ENCODE peak calls at places on chromosome 2, in five cellular contexts. I, Q, J, H and N are unnamed samples.

GRCh38 chr2:11799826-11800225 is 53.4 kb downstream of the LPIN1 start:
- DNase-seq in I (no peak), Q (no peak), J (no peak), H (peak), N (no peak)

GRCh38 chr2:237466266-237466665 is 20.8 kb upstream of the MLPH start:
- DNase-seq in I (no peak), Q (no peak), J (peak), H (no peak), N (no peak)

GRCh38 chr2:173979721-173980351 is 14.7 kb upstream of the SP3 start:
- DNase-seq in I (no peak), Q (no peak), J (peak), H (no peak), N (no peak)

GRCh38 chr2:241146286-241146685 is 3.0 kb downstream of the PASK start:
- DNase-seq in I (no peak), Q (no peak), J (no peak), H (no peak), N (no peak)

GRCh38 chr2:109287838-109288237 is 158.8 kb downstream of the SH3RF3 start:
- DNase-seq in I (no peak), Q (no peak), J (no peak), H (no peak), N (no peak)

GRCh38 chr2:102585704-102586404 is 33.5 kb upstream of the SLC9A2 start:
- DNase-seq in I (peak), Q (peak), J (no peak), H (no peak), N (peak)

GRCh38 chr2:143525006-143525405 is 395.8 kb downstream of the ARHGAP15 start:
- DNase-seq in I (no peak), Q (no peak), J (peak), H (no peak), N (no peak)

GRCh38 chr2:127857494-127857818 is 499 bp downstream of the POLR2D start:
- DNase-seq in I (no peak), Q (no peak), J (peak), H (no peak), N (no peak)

GRCh38 chr2:221571391-221572179 is 519 bp downstream of the EPHA4 start:
- DNase-seq in I (no peak), Q (peak), J (peak), H (peak), N (peak)

GRCh38 chr2:196230051-196230450 is 58.7 kb upstream of the STK17B start:
- DNase-seq in I (no peak), Q (peak), J (no peak), H (no peak), N (no peak)

GRCh38 chr2:233999182-233999581 is 51.3 kb upstream of the SPP2 start:
- DNase-seq in I (no peak), Q (no peak), J (no peak), H (peak), N (no peak)

GRCh38 chr2:216606551-216607527 is 26.4 kb upstream of the IGFBP2 start:
- DNase-seq in I (no peak), Q (no peak), J (no peak), H (no peak), N (no peak)

GRCh38 chr2:199444749-199445148 is 13.0 kb downstream of the SATB2 start:
- DNase-seq in I (no peak), Q (no peak), J (no peak), H (no peak), N (no peak)

GRCh38 chr2:25402477-25402876 is 60.8 kb upstream of the DNMT3A start:
- DNase-seq in I (no peak), Q (no peak), J (no peak), H (no peak), N (no peak)

GRCh38 chr2:27306657-27307544 is 1.3 kb downstream of the UCN start:
- DNase-seq in I (no peak), Q (no peak), J (no peak), H (no peak), N (no peak)

GRCh38 chr2:157182834-157183396 is 74.6 kb upstream of the GALNT5 start:
- DNase-seq in I (no peak), Q (no peak), J (peak), H (no peak), N (no peak)

GRCh38 chr2:134408386-134408785 is 154.5 kb downstream of the MGAT5 start:
- DNase-seq in I (no peak), Q (no peak), J (peak), H (no peak), N (no peak)

GRCh38 chr2:237581751-237582746 is 8.5 kb downstream of the RAB17 start:
- DNase-seq in I (no peak), Q (no peak), J (peak), H (peak), N (peak)

GRCh38 chr2:127094509-127095366 is 12.2 kb downstream of the BIN1 start:
- DNase-seq in I (no peak), Q (peak), J (peak), H (peak), N (peak)

GRCh38 chr2:9166579-9167392 is 39.8 kb upstream of the ASAP2 start:
- DNase-seq in I (no peak), Q (no peak), J (no peak), H (no peak), N (no peak)

GRCh38 chr2:180203972-180204371 is 196.9 kb upstream of the CWC22 start:
- DNase-seq in I (no peak), Q (peak), J (peak), H (no peak), N (no peak)

GRCh38 chr2:12057436-12058166 is 311.2 kb downstream of the LPIN1 start:
- DNase-seq in I (peak), Q (peak), J (peak), H (peak), N (no peak)

GRCh38 chr2:36670881-36671595 is 25.5 kb upstream of the VIT start:
- DNase-seq in I (no peak), Q (no peak), J (peak), H (no peak), N (no peak)

GRCh38 chr2:151217343-151217742 is 44.3 kb downstream of the RBM43 start:
- DNase-seq in I (no peak), Q (no peak), J (no peak), H (no peak), N (no peak)

GRCh38 chr2:120243875-120244553 is 8.6 kb upstream of the RALB start:
- DNase-seq in I (no peak), Q (no peak), J (no peak), H (no peak), N (no peak)

GRCh38 chr2:207258191-207258991 is 92.6 kb upstream of the KLF7 start:
- DNase-seq in I (no peak), Q (peak), J (peak), H (peak), N (peak)

GRCh38 chr2:188369365-188369764 is 77.7 kb downstream of the GULP1 start:
- DNase-seq in I (peak), Q (peak), J (peak), H (peak), N (peak)

GRCh38 chr2:134917958-134918517 is 584 bp upstream of the CCNT2 start:
- DNase-seq in I (peak), Q (no peak), J (no peak), H (no peak), N (peak)

GRCh38 chr2:190596998-190597397 is 51.9 kb upstream of the NAB1 start:
- DNase-seq in I (no peak), Q (no peak), J (no peak), H (no peak), N (no peak)

GRCh38 chr2:66957677-66958076 is 439.5 kb upstream of the ETAA1 start:
- DNase-seq in I (no peak), Q (no peak), J (no peak), H (no peak), N (no peak)

GRCh38 chr2:234771985-234772774 is 179.6 kb upstream of the SH3BP4 start:
- DNase-seq in I (no peak), Q (no peak), J (peak), H (no peak), N (no peak)

GRCh38 chr2:212905640-212906201 is 245.7 kb downstream of the IKZF2 start:
- DNase-seq in I (no peak), Q (peak), J (no peak), H (no peak), N (peak)

GRCh38 chr2:202307690-202308089 is 42.1 kb downstream of the NOP58 start:
- DNase-seq in I (no peak), Q (no peak), J (no peak), H (no peak), N (no peak)

GRCh38 chr2:42922790-42923631 is 130.6 kb upstream of the HAAO start:
- DNase-seq in I (no peak), Q (no peak), J (peak), H (no peak), N (no peak)

GRCh38 chr2:30765876-30766470 is 41.3 kb downstream of the CAPN13 start:
- DNase-seq in I (no peak), Q (no peak), J (no peak), H (no peak), N (no peak)

GRCh38 chr2:130338793-130339345 is 3.8 kb upstream of the IMP4 start:
- DNase-seq in I (no peak), Q (no peak), J (no peak), H (no peak), N (no peak)

GRCh38 chr2:130337735-130338325 is 4.9 kb upstream of the IMP4 start:
- DNase-seq in I (no peak), Q (no peak), J (peak), H (no peak), N (no peak)

GRCh38 chr2:130335226-130335625 is 7.5 kb upstream of the IMP4 start:
- DNase-seq in I (no peak), Q (no peak), J (no peak), H (no peak), N (no peak)

GRCh38 chr2:130336150-130336876 is 6.4 kb upstream of the IMP4 start:
- DNase-seq in I (no peak), Q (no peak), J (no peak), H (peak), N (no peak)

GRCh38 chr2:130336877-130337734 is 5.6 kb upstream of the IMP4 start:
- DNase-seq in I (peak), Q (peak), J (peak), H (peak), N (peak)
- H3K4me3 ChIP-seq in I (peak), Q (no peak), J (no peak), H (no peak), N (peak)

GRCh38 chr2:96089356-96090180 is 26.8 kb downstream of the ADRA2B start:
- DNase-seq in I (no peak), Q (no peak), J (no peak), H (peak), N (no peak)

GRCh38 chr2:96091711-96092579 is 24.4 kb downstream of the ADRA2B start:
- DNase-seq in I (no peak), Q (peak), J (no peak), H (peak), N (no peak)

GRCh38 chr2:96091141-96091710 is 25.1 kb downstream of the ADRA2B start:
- DNase-seq in I (no peak), Q (peak), J (no peak), H (peak), N (no peak)

GRCh38 chr2:96090181-96090500 is 26.2 kb downstream of the ADRA2B start:
- DNase-seq in I (no peak), Q (no peak), J (no peak), H (peak), N (no peak)

GRCh38 chr2:96090527-96090926 is 25.8 kb downstream of the ADRA2B start:
- DNase-seq in I (no peak), Q (no peak), J (peak), H (no peak), N (no peak)
- H3K4me3 ChIP-seq in I (no peak), Q (no peak), J (no peak), H (no peak), N (no peak)

GRCh38 chr2:160614391-160614790 is 120.8 kb upstream of the RBMS1 start:
- DNase-seq in I (no peak), Q (no peak), J (no peak), H (no peak), N (no peak)
- H3K4me3 ChIP-seq in I (no peak), Q (no peak), J (no peak), H (no peak), N (no peak)

GRCh38 chr2:71804251-71804650 is 343.4 kb downstream of the CYP26B1 start:
- DNase-seq in I (no peak), Q (no peak), J (no peak), H (no peak), N (no peak)

GRCh38 chr2:71802556-71802955 is 345.1 kb downstream of the CYP26B1 start:
- DNase-seq in I (no peak), Q (no peak), J (no peak), H (peak), N (no peak)

GRCh38 chr2:71801969-71802368 is 345.7 kb downstream of the CYP26B1 start:
- DNase-seq in I (peak), Q (peak), J (peak), H (peak), N (no peak)

GRCh38 chr2:71806432-71806831 is 341.2 kb downstream of the CYP26B1 start:
- DNase-seq in I (no peak), Q (no peak), J (no peak), H (peak), N (no peak)

DNA sequence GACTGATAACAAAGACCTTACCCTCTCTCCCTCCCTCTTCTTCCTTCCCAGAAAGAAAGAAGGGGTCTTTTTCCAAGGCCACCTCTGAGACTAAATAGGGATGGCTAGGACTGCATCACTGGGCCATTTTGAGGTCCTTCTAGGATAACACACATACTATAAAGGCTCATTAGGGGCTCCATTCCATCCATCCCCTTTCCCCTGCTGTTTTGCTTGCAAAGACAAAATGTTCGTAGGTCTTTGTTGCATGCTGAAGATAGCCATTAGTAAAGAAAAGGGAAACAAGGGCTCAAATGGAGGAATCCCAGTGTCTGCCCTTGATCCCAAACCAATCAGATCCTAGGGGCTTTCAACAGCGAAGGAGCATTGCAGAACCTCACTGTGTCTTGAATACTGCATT is 344.3 kb downstream of the CYP26B1 start:
- DNase-seq in I (no peak), Q (no peak), J (no peak), H (no peak), N (no peak)
- H3K4me3 ChIP-seq in I (no peak), Q (no peak), J (no peak), H (no peak), N (no peak)

DNA sequence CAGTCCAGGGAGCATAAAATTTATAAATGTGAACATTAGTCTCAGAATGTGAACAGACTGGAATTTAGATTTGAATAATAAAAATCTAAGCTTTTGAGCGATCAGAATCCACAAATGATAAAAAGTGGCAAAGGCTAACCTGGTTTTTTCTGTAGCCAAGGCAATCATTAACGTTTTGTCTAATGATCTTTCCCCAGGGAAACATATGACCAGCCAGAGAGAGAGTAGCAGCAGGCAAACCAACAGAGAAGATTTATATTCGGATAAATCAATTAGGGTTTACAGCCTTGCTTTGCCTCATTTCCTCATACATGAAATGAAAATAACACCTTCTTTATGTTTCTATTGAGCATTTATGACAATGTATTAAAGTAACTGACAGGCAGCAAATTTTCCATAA is 14.5 kb downstream of the TIA1 start:
- DNase-seq in I (no peak), Q (no peak), J (no peak), H (no peak), N (no peak)
- H3K4me3 ChIP-seq in I (no peak), Q (no peak), J (no peak), H (no peak), N (no peak)

GRCh38 chr2:210477496-210477895 is 937 bp upstream of the LANCL1 start:
- DNase-seq in I (no peak), Q (peak), J (peak), H (no peak), N (no peak)
- H3K4me3 ChIP-seq in I (peak), Q (no peak), J (peak), H (no peak), N (no peak)

GRCh38 chr2:44087714-44088092 is 81.0 kb upstream of the PPM1B start:
- DNase-seq in I (no peak), Q (peak), J (no peak), H (no peak), N (no peak)

GRCh38 chr2:44084850-44085249 is 83.8 kb upstream of the PPM1B start:
- DNase-seq in I (no peak), Q (no peak), J (no peak), H (no peak), N (no peak)

GRCh38 chr2:44083054-44083453 is 85.6 kb upstream of the PPM1B start:
- DNase-seq in I (no peak), Q (no peak), J (no peak), H (no peak), N (no peak)

GRCh38 chr2:44087037-44087713 is 81.5 kb upstream of the PPM1B start:
- DNase-seq in I (peak), Q (peak), J (peak), H (peak), N (peak)

DNA sequence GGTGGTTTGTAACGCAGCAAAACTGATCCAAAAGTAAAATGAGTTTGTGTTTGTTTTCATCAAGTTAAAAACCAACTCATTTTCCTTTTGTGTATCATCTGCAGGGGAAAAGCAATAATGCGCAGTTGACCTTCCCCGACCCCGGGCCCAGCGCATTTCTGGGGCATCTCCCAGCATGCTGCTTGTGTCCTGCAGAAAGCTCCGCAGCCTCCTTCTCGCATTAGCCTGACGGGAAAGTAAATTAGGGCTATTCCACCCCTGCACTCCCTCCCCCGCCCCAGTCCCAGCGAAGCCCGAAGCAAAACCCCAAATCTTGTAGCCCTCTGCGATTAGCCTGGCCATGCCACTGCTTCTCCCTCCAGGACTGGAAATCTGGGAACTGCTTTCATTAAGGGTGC is 82.0 kb upstream of the PPM1B start:
- DNase-seq in I (no peak), Q (no peak), J (no peak), H (no peak), N (no peak)
- H3K4me3 ChIP-seq in I (no peak), Q (no peak), J (no peak), H (no peak), N (peak)

DNA sequence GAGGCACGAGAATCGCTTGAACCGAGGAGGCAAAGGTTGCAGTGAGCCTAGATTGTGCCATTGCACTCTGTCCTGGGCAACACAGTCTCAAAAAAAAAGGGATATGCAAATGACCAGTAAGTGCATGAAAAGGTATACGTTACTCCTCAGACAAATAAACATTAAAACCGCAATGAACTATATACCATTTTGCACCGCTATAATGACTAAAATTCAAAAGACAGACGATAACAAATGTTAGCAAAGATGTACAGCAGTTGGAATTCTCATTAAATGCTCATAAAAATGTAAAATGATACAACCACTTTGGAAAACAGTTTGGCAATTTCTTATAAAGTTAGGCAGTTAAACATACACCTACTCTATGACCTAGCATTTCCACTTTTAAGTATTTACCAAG is 67.4 kb upstream of the MSH6 start:
- DNase-seq in I (no peak), Q (no peak), J (no peak), H (no peak), N (no peak)
- H3K4me3 ChIP-seq in I (no peak), Q (no peak), J (no peak), H (no peak), N (no peak)